ENCODE peak calls at places on chromosomes 13 and 19, in eight cellular contexts. One of them, this sample, is unnamed.

GRCh38 chr13:107365466-107366215 is 797.7 kb upstream of the ARGLU1 start:
- DNase-seq in HepG2: no peak
- DNase-seq in GM12891: no peak
- DNase-seq in lower leg skin: no peak
- DNase-seq in right lobe of liver: no peak
- DNase-seq in body of pancreas: no peak
- DNase-seq in H1: no peak
- DNase-seq in H54: no peak
- DNase-seq in this sample: no peak

GRCh38 chr19:1383311-1384084 is at the start of gene NDUFS7:
- DNase-seq in GM12891: peak
- DNase-seq in right lobe of liver: peak
- DNase-seq in body of pancreas: peak
- DNase-seq in H1: peak
- DNase-seq in HepG2: peak
- DNase-seq in H54: no peak
- DNase-seq in lower leg skin: peak
- DNase-seq in this sample: peak

GRCh38 chr13:37934339-37935191 is 65.0 kb upstream of the TRPC4 start:
- DNase-seq in lower leg skin: no peak
- DNase-seq in right lobe of liver: no peak
- DNase-seq in H54: no peak
- DNase-seq in body of pancreas: no peak
- DNase-seq in H1: peak
- DNase-seq in GM12891: no peak
- DNase-seq in HepG2: no peak
- DNase-seq in this sample: no peak

GRCh38 chr13:112024577-112024976 is 42.4 kb upstream of the SOX1 start:
- DNase-seq in H1: no peak
- DNase-seq in lower leg skin: no peak
- DNase-seq in GM12891: no peak
- DNase-seq in H54: no peak
- DNase-seq in right lobe of liver: no peak
- DNase-seq in body of pancreas: no peak
- DNase-seq in HepG2: no peak
- DNase-seq in this sample: no peak

GRCh38 chr19:47241919-47242644 is 11.1 kb upstream of the BBC3 start:
- DNase-seq in HepG2: no peak
- DNase-seq in GM12891: no peak
- DNase-seq in H54: no peak
- DNase-seq in H1: no peak
- DNase-seq in right lobe of liver: no peak
- DNase-seq in body of pancreas: no peak
- DNase-seq in lower leg skin: no peak
- DNase-seq in this sample: no peak

GRCh38 chr19:48991823-48992570 is 1.1 kb downstream of the GYS1 start:
- DNase-seq in body of pancreas: peak
- DNase-seq in GM12891: peak
- DNase-seq in lower leg skin: peak
- DNase-seq in H54: peak
- DNase-seq in HepG2: no peak
- DNase-seq in H1: no peak
- DNase-seq in right lobe of liver: peak
- DNase-seq in this sample: peak

GRCh38 chr13:111114362-111115050 is 604 bp upstream of the ARHGEF7 start:
- DNase-seq in right lobe of liver: peak
- DNase-seq in H54: no peak
- DNase-seq in HepG2: no peak
- DNase-seq in body of pancreas: peak
- DNase-seq in lower leg skin: peak
- DNase-seq in H1: no peak
- DNase-seq in GM12891: peak
- DNase-seq in this sample: no peak

GRCh38 chr19:37077615-37077928 is 661 bp upstream of the ZNF420 start:
- DNase-seq in right lobe of liver: no peak
- DNase-seq in body of pancreas: no peak
- DNase-seq in HepG2: peak
- DNase-seq in GM12891: no peak
- DNase-seq in H1: no peak
- DNase-seq in H54: no peak
- DNase-seq in lower leg skin: no peak
- DNase-seq in this sample: no peak

GRCh38 chr13:57933606-57934005 is 302.1 kb downstream of the PCDH17 start:
- DNase-seq in body of pancreas: no peak
- DNase-seq in HepG2: no peak
- DNase-seq in H1: no peak
- DNase-seq in right lobe of liver: no peak
- DNase-seq in H54: no peak
- DNase-seq in GM12891: no peak
- DNase-seq in lower leg skin: no peak
- DNase-seq in this sample: no peak

GRCh38 chr19:16258440-16258903 is 60.8 kb downstream of the AP1M1 start:
- DNase-seq in body of pancreas: peak
- DNase-seq in lower leg skin: peak
- DNase-seq in GM12891: no peak
- DNase-seq in H54: no peak
- DNase-seq in right lobe of liver: peak
- DNase-seq in H1: no peak
- DNase-seq in HepG2: no peak
- DNase-seq in this sample: peak

GRCh38 chr19:39554701-39555311 is 14.8 kb upstream of the EID2 start:
- DNase-seq in H1: no peak
- DNase-seq in body of pancreas: no peak
- DNase-seq in GM12891: no peak
- DNase-seq in H54: no peak
- DNase-seq in HepG2: no peak
- DNase-seq in right lobe of liver: no peak
- DNase-seq in lower leg skin: no peak
- DNase-seq in this sample: no peak

GRCh38 chr19:35612559-35613321 is at the start of gene HAUS5:
- DNase-seq in right lobe of liver: peak
- DNase-seq in body of pancreas: peak
- DNase-seq in HepG2: peak
- DNase-seq in lower leg skin: peak
- DNase-seq in GM12891: peak
- DNase-seq in H54: peak
- DNase-seq in H1: peak
- DNase-seq in this sample: peak
- TF ChIP-seq POLR2A in right lobe of liver: no peak
- TF ChIP-seq POLR2A in body of pancreas: peak
- TF ChIP-seq POLR2A in HepG2: peak
- TF ChIP-seq POLR2A in lower leg skin: no peak
- TF ChIP-seq POLR2A in GM12891: peak
- TF ChIP-seq POLR2A in H54: peak
- TF ChIP-seq POLR2A in H1: no peak
- TF ChIP-seq POLR2A in this sample: peak

DNA sequence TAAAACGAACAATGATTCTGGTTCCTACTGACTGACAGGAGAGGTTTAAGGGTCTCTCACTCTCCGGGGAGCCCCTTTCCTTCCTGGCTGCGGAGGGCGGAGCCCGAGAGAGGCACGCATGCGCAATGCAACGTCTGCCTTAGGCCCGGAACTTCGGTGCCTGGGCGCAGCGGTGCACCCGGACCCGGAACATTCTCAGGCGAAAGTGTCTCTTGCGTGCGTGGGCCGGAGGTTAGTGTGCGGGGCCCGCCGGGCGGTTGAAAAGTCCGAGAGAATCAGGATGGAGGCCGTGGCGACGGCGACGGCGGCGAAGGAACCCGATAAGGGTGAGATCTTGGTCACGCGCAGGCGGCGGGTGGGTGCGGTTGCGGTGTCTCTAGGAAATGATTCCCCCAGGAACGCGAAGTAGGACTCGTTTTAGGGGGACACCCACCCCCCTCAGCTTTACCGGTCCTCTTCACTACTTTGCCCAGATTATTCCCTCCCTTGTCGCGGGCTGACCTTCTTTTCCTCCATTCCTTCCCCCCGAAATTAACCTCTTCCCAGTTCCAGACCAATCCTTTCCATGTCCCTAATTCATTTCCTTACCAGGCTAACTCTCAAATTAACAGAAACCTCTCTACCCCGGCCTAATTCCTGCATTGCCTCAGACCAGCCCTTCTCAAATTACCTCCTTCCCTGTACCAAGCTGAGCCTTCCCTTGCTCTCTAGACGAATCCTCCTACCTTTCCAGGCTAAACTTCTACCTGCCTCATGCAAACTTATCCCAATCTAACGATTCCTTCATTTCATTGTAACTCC is at the start of gene CCDC97:
- DNase-seq in H1: peak
- DNase-seq in HepG2: peak
- DNase-seq in right lobe of liver: peak
- DNase-seq in H54: peak
- DNase-seq in lower leg skin: peak
- DNase-seq in body of pancreas: peak
- DNase-seq in GM12891: peak
- DNase-seq in this sample: peak
- TF ChIP-seq POLR2A in H1: peak
- TF ChIP-seq POLR2A in HepG2: peak
- TF ChIP-seq POLR2A in right lobe of liver: peak
- TF ChIP-seq POLR2A in H54: peak
- TF ChIP-seq POLR2A in lower leg skin: peak
- TF ChIP-seq POLR2A in body of pancreas: peak
- TF ChIP-seq POLR2A in GM12891: peak
- TF ChIP-seq POLR2A in this sample: peak

GRCh38 chr19:18541992-18542935 is 1.1 kb downstream of the FKBP8 start:
- DNase-seq in HepG2: no peak
- DNase-seq in H54: no peak
- DNase-seq in right lobe of liver: no peak
- DNase-seq in lower leg skin: no peak
- DNase-seq in body of pancreas: no peak
- DNase-seq in H1: no peak
- DNase-seq in GM12891: no peak
- DNase-seq in this sample: no peak
- TF ChIP-seq POLR2A in HepG2: no peak
- TF ChIP-seq POLR2A in H54: no peak
- TF ChIP-seq POLR2A in right lobe of liver: no peak
- TF ChIP-seq POLR2A in lower leg skin: no peak
- TF ChIP-seq POLR2A in body of pancreas: no peak
- TF ChIP-seq POLR2A in H1: no peak
- TF ChIP-seq POLR2A in GM12891: no peak
- TF ChIP-seq POLR2A in this sample: no peak

GRCh38 chr13:80342541-80343371 is 1.8 kb upstream of the SPRY2 start:
- DNase-seq in right lobe of liver: peak
- DNase-seq in GM12891: no peak
- DNase-seq in lower leg skin: peak
- DNase-seq in H54: peak
- DNase-seq in H1: peak
- DNase-seq in body of pancreas: peak
- DNase-seq in HepG2: peak
- DNase-seq in this sample: peak
- TF ChIP-seq POLR2A in right lobe of liver: peak
- TF ChIP-seq POLR2A in GM12891: no peak
- TF ChIP-seq POLR2A in lower leg skin: no peak
- TF ChIP-seq POLR2A in H54: no peak
- TF ChIP-seq POLR2A in H1: no peak
- TF ChIP-seq POLR2A in body of pancreas: peak
- TF ChIP-seq POLR2A in HepG2: peak
- TF ChIP-seq POLR2A in this sample: no peak

DNA sequence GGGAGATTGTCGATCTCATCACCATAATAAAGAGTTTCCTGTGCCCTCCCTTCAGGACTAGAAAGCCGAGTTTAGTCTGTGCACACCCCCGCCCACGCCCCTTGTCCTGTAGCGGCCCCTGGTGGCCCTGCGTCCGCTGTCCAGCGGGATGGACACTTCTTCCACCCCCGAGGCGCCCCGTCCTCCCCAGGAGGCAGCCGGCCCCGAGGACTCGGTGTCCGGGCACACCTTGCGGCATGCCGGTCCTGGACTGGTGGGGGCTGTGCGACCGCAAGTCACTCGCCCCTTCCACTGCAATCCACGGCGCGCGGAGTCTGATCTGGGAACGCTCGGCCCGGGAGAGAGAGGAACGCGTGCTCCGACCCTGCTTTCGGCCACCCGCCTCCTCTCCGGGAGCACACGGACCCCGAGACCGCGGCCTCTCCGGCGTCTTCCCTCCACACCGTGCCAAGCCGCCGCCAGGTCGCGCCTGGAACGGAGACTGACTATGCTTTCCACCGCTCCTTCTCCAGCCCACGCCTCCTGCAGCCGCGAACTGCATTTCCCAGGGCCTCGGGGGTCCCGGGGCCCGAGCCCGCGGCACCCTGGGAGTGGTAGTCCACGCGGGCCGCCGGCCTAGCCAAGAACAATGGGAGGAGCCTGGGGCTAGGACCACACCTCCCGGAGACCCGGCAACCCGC is 678 bp upstream of the KMT2B start:
- DNase-seq in HepG2: peak
- DNase-seq in body of pancreas: peak
- DNase-seq in H54: peak
- DNase-seq in right lobe of liver: peak
- DNase-seq in lower leg skin: peak
- DNase-seq in GM12891: no peak
- DNase-seq in H1: peak
- DNase-seq in this sample: peak
- TF ChIP-seq POLR2A in HepG2: peak
- TF ChIP-seq POLR2A in body of pancreas: no peak
- TF ChIP-seq POLR2A in H54: peak
- TF ChIP-seq POLR2A in right lobe of liver: no peak
- TF ChIP-seq POLR2A in lower leg skin: no peak
- TF ChIP-seq POLR2A in GM12891: peak
- TF ChIP-seq POLR2A in H1: no peak
- TF ChIP-seq POLR2A in this sample: peak